ENCODE peak calls at places on chromosomes 13 and 19, in ten cellular contexts. One of them, this sample, is unnamed.

GRCh38 chr13:25213716-25214115 is 41.6 kb upstream of the AMER2 start:
- DNase-seq in cardiac muscle cell: no peak
- DNase-seq in heart left ventricle: no peak
- DNase-seq in HFF-Myc: peak
- DNase-seq in endodermal cell: peak
- DNase-seq in cardiac fibroblast: no peak
- DNase-seq in osteocyte: no peak
- DNase-seq in type B pancreatic cell: no peak
- DNase-seq in left ventricle myocardium inferior: no peak
- DNase-seq in GM12878: no peak
- DNase-seq in this sample: no peak

GRCh38 chr19:49896863-49897621 is at the start of gene IL4I1:
- DNase-seq in GM12878: peak
- DNase-seq in endodermal cell: no peak
- DNase-seq in osteocyte: no peak
- DNase-seq in cardiac muscle cell: no peak
- DNase-seq in heart left ventricle: peak
- DNase-seq in cardiac fibroblast: peak
- DNase-seq in type B pancreatic cell: no peak
- DNase-seq in left ventricle myocardium inferior: no peak
- DNase-seq in HFF-Myc: no peak
- DNase-seq in this sample: no peak

GRCh38 chr13:51636349-51636890 is 52.2 kb downstream of the WDFY2 start:
- DNase-seq in GM12878: no peak
- DNase-seq in type B pancreatic cell: no peak
- DNase-seq in cardiac muscle cell: no peak
- DNase-seq in endodermal cell: peak
- DNase-seq in osteocyte: no peak
- DNase-seq in left ventricle myocardium inferior: no peak
- DNase-seq in cardiac fibroblast: no peak
- DNase-seq in HFF-Myc: no peak
- DNase-seq in heart left ventricle: no peak
- DNase-seq in this sample: no peak

GRCh38 chr13:43080199-43080598 is 56.8 kb downstream of the DNAJC15 start:
- DNase-seq in HFF-Myc: no peak
- DNase-seq in type B pancreatic cell: no peak
- DNase-seq in heart left ventricle: no peak
- DNase-seq in osteocyte: no peak
- DNase-seq in endodermal cell: no peak
- DNase-seq in left ventricle myocardium inferior: no peak
- DNase-seq in cardiac fibroblast: no peak
- DNase-seq in GM12878: no peak
- DNase-seq in cardiac muscle cell: no peak
- DNase-seq in this sample: no peak

GRCh38 chr13:29676535-29676934 is 81.0 kb upstream of the SLC7A1 start:
- DNase-seq in HFF-Myc: no peak
- DNase-seq in cardiac muscle cell: peak
- DNase-seq in cardiac fibroblast: peak
- DNase-seq in heart left ventricle: no peak
- DNase-seq in endodermal cell: no peak
- DNase-seq in GM12878: no peak
- DNase-seq in type B pancreatic cell: no peak
- DNase-seq in osteocyte: no peak
- DNase-seq in left ventricle myocardium inferior: no peak
- DNase-seq in this sample: no peak

GRCh38 chr19:8517551-8518442 is 3.8 kb upstream of the ZNF414 start:
- DNase-seq in left ventricle myocardium inferior: no peak
- DNase-seq in endodermal cell: no peak
- DNase-seq in cardiac fibroblast: peak
- DNase-seq in type B pancreatic cell: no peak
- DNase-seq in osteocyte: no peak
- DNase-seq in heart left ventricle: no peak
- DNase-seq in cardiac muscle cell: no peak
- DNase-seq in GM12878: no peak
- DNase-seq in HFF-Myc: no peak
- DNase-seq in this sample: peak

GRCh38 chr19:11767633-11768133 is 883 bp downstream of the ZNF441 start:
- DNase-seq in cardiac muscle cell: peak
- DNase-seq in osteocyte: no peak
- DNase-seq in endodermal cell: peak
- DNase-seq in type B pancreatic cell: no peak
- DNase-seq in cardiac fibroblast: peak
- DNase-seq in HFF-Myc: no peak
- DNase-seq in left ventricle myocardium inferior: peak
- DNase-seq in GM12878: peak
- DNase-seq in heart left ventricle: peak
- DNase-seq in this sample: peak

GRCh38 chr13:47474845-47475244 is 526.2 kb downstream of the SUCLA2 start:
- DNase-seq in GM12878: no peak
- DNase-seq in osteocyte: no peak
- DNase-seq in heart left ventricle: no peak
- DNase-seq in HFF-Myc: no peak
- DNase-seq in cardiac muscle cell: no peak
- DNase-seq in type B pancreatic cell: no peak
- DNase-seq in cardiac fibroblast: no peak
- DNase-seq in endodermal cell: no peak
- DNase-seq in left ventricle myocardium inferior: no peak
- DNase-seq in this sample: no peak

DNA sequence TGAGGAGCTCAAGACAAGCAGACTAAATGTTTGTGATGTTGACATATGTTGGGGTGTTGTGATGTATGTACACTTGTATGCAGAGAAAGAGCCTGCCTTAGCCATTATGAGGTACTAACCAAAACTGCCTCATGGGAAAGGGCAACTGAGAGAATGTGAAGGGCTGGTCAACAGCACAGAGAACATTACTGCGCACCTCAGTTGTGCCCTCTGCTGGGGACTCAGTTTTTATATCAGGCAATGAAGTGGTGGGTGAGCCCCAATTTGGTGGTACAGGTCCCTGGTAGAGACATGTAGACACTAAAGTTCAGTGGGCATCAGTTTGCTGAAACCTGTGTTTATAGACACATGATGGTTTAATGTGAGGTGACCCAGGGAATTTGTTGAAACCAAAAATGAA is 286.9 kb downstream of the DCT start:
- DNase-seq in left ventricle myocardium inferior: no peak
- DNase-seq in type B pancreatic cell: no peak
- DNase-seq in osteocyte: no peak
- DNase-seq in heart left ventricle: no peak
- DNase-seq in HFF-Myc: peak
- DNase-seq in GM12878: no peak
- DNase-seq in cardiac fibroblast: peak
- DNase-seq in endodermal cell: peak
- DNase-seq in cardiac muscle cell: peak
- DNase-seq in this sample: peak
- TF ChIP-seq CTCF in left ventricle myocardium inferior: peak
- TF ChIP-seq CTCF in type B pancreatic cell: peak
- TF ChIP-seq CTCF in osteocyte: peak
- TF ChIP-seq CTCF in heart left ventricle: peak
- TF ChIP-seq CTCF in HFF-Myc: peak
- TF ChIP-seq CTCF in GM12878: peak
- TF ChIP-seq CTCF in cardiac fibroblast: peak
- TF ChIP-seq CTCF in endodermal cell: peak
- TF ChIP-seq CTCF in cardiac muscle cell: peak
- TF ChIP-seq CTCF in this sample: peak

DNA sequence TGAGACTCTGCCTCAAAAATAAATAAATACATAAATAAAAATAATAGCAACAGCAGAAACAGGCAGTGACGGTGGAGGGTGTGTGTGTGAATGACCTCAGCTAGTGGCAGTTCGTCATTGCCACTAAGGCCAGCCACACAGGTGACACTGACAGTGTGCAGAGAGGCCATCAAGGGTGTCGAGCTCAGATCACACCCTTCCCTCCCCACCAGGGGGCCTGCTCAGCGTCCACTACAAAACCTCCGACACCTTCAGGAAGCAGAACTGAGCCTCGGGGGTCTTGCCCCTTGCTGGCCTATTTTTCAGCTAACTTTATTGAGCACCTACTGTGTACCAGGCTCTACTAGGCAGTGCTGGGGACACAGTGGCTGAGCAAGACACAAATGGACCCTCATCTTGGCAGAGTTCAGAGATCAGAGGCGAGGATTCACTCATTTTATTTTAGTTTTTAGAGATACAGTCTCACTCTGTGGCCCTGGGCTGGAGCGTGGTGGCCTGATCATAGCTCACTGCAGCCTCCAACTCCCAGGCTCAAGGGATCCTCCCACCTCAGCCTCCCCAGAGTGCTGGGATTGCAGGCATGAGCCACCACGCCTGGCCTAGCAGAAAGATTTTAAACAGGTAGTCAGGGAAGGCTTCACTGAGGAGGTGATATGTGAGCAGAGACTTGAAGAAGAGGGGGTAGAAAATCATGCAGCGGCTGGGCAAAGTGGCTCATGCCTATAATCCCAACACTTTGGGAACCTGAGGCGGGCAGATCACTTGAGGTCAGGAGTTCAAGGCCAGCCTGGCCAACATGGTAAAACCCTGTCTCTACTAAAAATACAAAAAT is 30.3 kb upstream of the SEMA6B start:
- DNase-seq in cardiac muscle cell: peak
- DNase-seq in endodermal cell: peak
- DNase-seq in type B pancreatic cell: no peak
- DNase-seq in HFF-Myc: no peak
- DNase-seq in heart left ventricle: peak
- DNase-seq in osteocyte: no peak
- DNase-seq in GM12878: no peak
- DNase-seq in cardiac fibroblast: no peak
- DNase-seq in left ventricle myocardium inferior: peak
- DNase-seq in this sample: no peak
- TF ChIP-seq CTCF in cardiac muscle cell: peak
- TF ChIP-seq CTCF in endodermal cell: peak
- TF ChIP-seq CTCF in type B pancreatic cell: peak
- TF ChIP-seq CTCF in HFF-Myc: peak
- TF ChIP-seq CTCF in heart left ventricle: no peak
- TF ChIP-seq CTCF in osteocyte: peak
- TF ChIP-seq CTCF in GM12878: peak
- TF ChIP-seq CTCF in cardiac fibroblast: peak
- TF ChIP-seq CTCF in left ventricle myocardium inferior: peak
- TF ChIP-seq CTCF in this sample: peak

GRCh38 chr19:4717191-4717965 is 6.3 kb downstream of the DPP9 start:
- DNase-seq in HFF-Myc: no peak
- DNase-seq in endodermal cell: no peak
- DNase-seq in cardiac fibroblast: peak
- DNase-seq in left ventricle myocardium inferior: no peak
- DNase-seq in GM12878: no peak
- DNase-seq in heart left ventricle: no peak
- DNase-seq in type B pancreatic cell: no peak
- DNase-seq in osteocyte: peak
- DNase-seq in cardiac muscle cell: no peak
- DNase-seq in this sample: peak

GRCh38 chr19:4717966-4718701 is 5.5 kb downstream of the DPP9 start:
- DNase-seq in cardiac muscle cell: no peak
- DNase-seq in left ventricle myocardium inferior: no peak
- DNase-seq in cardiac fibroblast: no peak
- DNase-seq in osteocyte: no peak
- DNase-seq in HFF-Myc: no peak
- DNase-seq in GM12878: no peak
- DNase-seq in endodermal cell: no peak
- DNase-seq in type B pancreatic cell: no peak
- DNase-seq in heart left ventricle: no peak
- DNase-seq in this sample: no peak

GRCh38 chr19:4720037-4720700 is 3.5 kb downstream of the DPP9 start:
- DNase-seq in HFF-Myc: no peak
- DNase-seq in cardiac fibroblast: no peak
- DNase-seq in left ventricle myocardium inferior: no peak
- DNase-seq in osteocyte: no peak
- DNase-seq in GM12878: no peak
- DNase-seq in type B pancreatic cell: no peak
- DNase-seq in endodermal cell: no peak
- DNase-seq in cardiac muscle cell: no peak
- DNase-seq in heart left ventricle: no peak
- DNase-seq in this sample: no peak

GRCh38 chr19:4721196-4721595 is 2.4 kb downstream of the DPP9 start:
- DNase-seq in osteocyte: no peak
- DNase-seq in endodermal cell: no peak
- DNase-seq in HFF-Myc: no peak
- DNase-seq in GM12878: no peak
- DNase-seq in cardiac muscle cell: no peak
- DNase-seq in cardiac fibroblast: no peak
- DNase-seq in heart left ventricle: no peak
- DNase-seq in left ventricle myocardium inferior: no peak
- DNase-seq in type B pancreatic cell: no peak
- DNase-seq in this sample: no peak

DNA sequence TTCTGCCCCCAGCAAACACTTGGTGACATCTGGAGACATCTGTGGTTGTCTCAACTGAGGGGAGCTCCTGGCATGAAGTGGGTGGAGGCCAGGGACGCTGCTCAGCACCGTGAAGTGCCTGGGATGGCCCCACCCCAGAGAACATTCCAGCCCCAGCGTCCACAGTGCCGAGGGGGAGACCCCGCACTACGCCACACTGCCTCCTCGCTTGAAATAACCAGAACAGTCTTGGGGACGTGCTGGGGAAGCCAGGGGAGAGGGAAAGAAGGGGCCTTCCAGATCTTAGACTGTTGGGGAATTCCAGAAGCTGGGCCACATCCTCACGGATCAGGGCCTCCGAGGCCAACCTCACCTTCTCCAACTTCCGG is 4.2 kb downstream of the DPP9 start:
- DNase-seq in cardiac muscle cell: no peak
- DNase-seq in heart left ventricle: no peak
- DNase-seq in cardiac fibroblast: no peak
- DNase-seq in osteocyte: no peak
- DNase-seq in GM12878: no peak
- DNase-seq in endodermal cell: no peak
- DNase-seq in left ventricle myocardium inferior: no peak
- DNase-seq in HFF-Myc: no peak
- DNase-seq in type B pancreatic cell: peak
- DNase-seq in this sample: no peak
- TF ChIP-seq CTCF in cardiac muscle cell: no peak
- TF ChIP-seq CTCF in heart left ventricle: no peak
- TF ChIP-seq CTCF in cardiac fibroblast: no peak
- TF ChIP-seq CTCF in osteocyte: no peak
- TF ChIP-seq CTCF in GM12878: no peak
- TF ChIP-seq CTCF in endodermal cell: no peak
- TF ChIP-seq CTCF in left ventricle myocardium inferior: no peak
- TF ChIP-seq CTCF in HFF-Myc: no peak
- TF ChIP-seq CTCF in type B pancreatic cell: no peak
- TF ChIP-seq CTCF in this sample: no peak

GRCh38 chr13:44141213-44141724 is 232.4 kb upstream of the SERP2 start:
- DNase-seq in GM12878: no peak
- DNase-seq in cardiac fibroblast: peak
- DNase-seq in endodermal cell: no peak
- DNase-seq in type B pancreatic cell: no peak
- DNase-seq in osteocyte: no peak
- DNase-seq in cardiac muscle cell: peak
- DNase-seq in heart left ventricle: no peak
- DNase-seq in HFF-Myc: no peak
- DNase-seq in left ventricle myocardium inferior: no peak
- DNase-seq in this sample: no peak

GRCh38 chr13:44140146-44140545 is 233.5 kb upstream of the SERP2 start:
- DNase-seq in HFF-Myc: no peak
- DNase-seq in endodermal cell: peak
- DNase-seq in GM12878: no peak
- DNase-seq in cardiac muscle cell: no peak
- DNase-seq in heart left ventricle: no peak
- DNase-seq in type B pancreatic cell: no peak
- DNase-seq in osteocyte: no peak
- DNase-seq in left ventricle myocardium inferior: no peak
- DNase-seq in cardiac fibroblast: no peak
- DNase-seq in this sample: no peak

GRCh38 chr13:44142540-44142867 is 231.1 kb upstream of the SERP2 start:
- DNase-seq in HFF-Myc: no peak
- DNase-seq in heart left ventricle: no peak
- DNase-seq in type B pancreatic cell: no peak
- DNase-seq in cardiac muscle cell: no peak
- DNase-seq in osteocyte: no peak
- DNase-seq in endodermal cell: no peak
- DNase-seq in left ventricle myocardium inferior: no peak
- DNase-seq in GM12878: no peak
- DNase-seq in cardiac fibroblast: no peak
- DNase-seq in this sample: no peak

GRCh38 chr13:44142911-44143665 is 230.5 kb upstream of the SERP2 start:
- DNase-seq in cardiac muscle cell: no peak
- DNase-seq in cardiac fibroblast: no peak
- DNase-seq in type B pancreatic cell: no peak
- DNase-seq in osteocyte: no peak
- DNase-seq in HFF-Myc: no peak
- DNase-seq in heart left ventricle: no peak
- DNase-seq in left ventricle myocardium inferior: no peak
- DNase-seq in endodermal cell: no peak
- DNase-seq in GM12878: no peak
- DNase-seq in this sample: peak

GRCh38 chr13:44141725-44142539 is 231.7 kb upstream of the SERP2 start:
- DNase-seq in cardiac fibroblast: peak
- DNase-seq in HFF-Myc: peak
- DNase-seq in osteocyte: peak
- DNase-seq in cardiac muscle cell: peak
- DNase-seq in heart left ventricle: peak
- DNase-seq in left ventricle myocardium inferior: peak
- DNase-seq in type B pancreatic cell: peak
- DNase-seq in endodermal cell: peak
- DNase-seq in GM12878: peak
- DNase-seq in this sample: peak
- TF ChIP-seq CTCF in cardiac fibroblast: no peak
- TF ChIP-seq CTCF in HFF-Myc: no peak
- TF ChIP-seq CTCF in osteocyte: no peak
- TF ChIP-seq CTCF in cardiac muscle cell: no peak
- TF ChIP-seq CTCF in heart left ventricle: no peak
- TF ChIP-seq CTCF in left ventricle myocardium inferior: peak
- TF ChIP-seq CTCF in type B pancreatic cell: peak
- TF ChIP-seq CTCF in endodermal cell: no peak
- TF ChIP-seq CTCF in GM12878: no peak
- TF ChIP-seq CTCF in this sample: no peak

This sample was measured in MCF 10A.